ENCODE peak calls at places on chromosomes 12 and 14, in four cellular contexts. Z is effector CD8-positive, alpha-beta T cell; D is CD8-positive, alpha-beta T cell; V is GM10248. H is an unnamed sample.

GRCh38 chr14:100448376-100448775 is 125.2 kb downstream of the SLC25A47 start:
- DNase-seq in Z (no peak), D (no peak), V (no peak), H (no peak)

GRCh38 chr14:65373671-65374039 is 38.9 kb upstream of the FUT8 start:
- DNase-seq in Z (no peak), D (no peak), V (no peak), H (no peak)

GRCh38 chr12:65280306-65280705 is 1.8 kb downstream of the MSRB3 start:
- DNase-seq in Z (no peak), D (no peak), V (no peak), H (no peak)

GRCh38 chr12:122851820-122852219 is 16.6 kb downstream of the HIP1R start:
- DNase-seq in Z (no peak), D (no peak), V (no peak), H (no peak)

GRCh38 chr14:23359167-23359626 is 5.8 kb downstream of the EFS start:
- DNase-seq in Z (no peak), D (no peak), V (no peak), H (no peak)

GRCh38 chr14:101235042-101235871 is 326.0 kb upstream of the DIO3 start:
- DNase-seq in Z (no peak), D (no peak), V (peak), H (peak)

GRCh38 chr14:97641827-97642226 is 844.6 kb downstream of the VRK1 start:
- DNase-seq in Z (no peak), D (no peak), V (no peak), H (peak)

GRCh38 chr12:52054838-52055741 is 3.8 kb downstream of the NR4A1 start:
- DNase-seq in Z (no peak), D (no peak), V (no peak), H (no peak)

GRCh38 chr14:83988274-83988673 is 1541.7 kb upstream of the FLRT2 start:
- DNase-seq in Z (no peak), D (no peak), V (no peak), H (no peak)

H was measured in WERI-Rb-1.